ENCODE peak calls at places on chromosomes 3 and 15, in six cellular contexts. X, A, R, V, I and U are unnamed samples.

GRCh38 chr3:127670229-127670559 is 2.6 kb upstream of the ABTB1 start:
- DNase-seq in X (no peak), A (no peak), R (no peak), V (no peak), I (no peak), U (no peak)

GRCh38 chr15:26628071-26628470 is 144.8 kb downstream of the GABRB3 start:
- DNase-seq in X (no peak), A (no peak), R (no peak), V (no peak), I (no peak), U (no peak)

GRCh38 chr3:115623414-115623868 is at the start of gene GAP43:
- DNase-seq in X (peak), A (peak), R (no peak), V (no peak), I (peak), U (peak)

GRCh38 chr15:67859331-67859946 is 19.6 kb upstream of the RNU6-1 start:
- DNase-seq in X (no peak), A (no peak), R (no peak), V (no peak), I (no peak), U (no peak)

GRCh38 chr3:120855665-120856437 is 52.2 kb upstream of the STXBP5L start:
- DNase-seq in X (no peak), A (peak), R (no peak), V (no peak), I (no peak), U (peak)

GRCh38 chr15:68334661-68335124 is 57.1 kb downstream of the FEM1B start:
- DNase-seq in X (no peak), A (no peak), R (no peak), V (no peak), I (no peak), U (no peak)

GRCh38 chr3:156973954-156974353 is 147.8 kb downstream of the LEKR1 start:
- DNase-seq in X (no peak), A (no peak), R (no peak), V (no peak), I (no peak), U (no peak)

GRCh38 chr3:133540896-133541674 is 32.4 kb upstream of the CDV3 start:
- DNase-seq in X (no peak), A (no peak), R (no peak), V (no peak), I (peak), U (no peak)

GRCh38 chr3:100893590-100893989 is 99.6 kb downstream of the ABI3BP start:
- DNase-seq in X (no peak), A (no peak), R (no peak), V (no peak), I (peak), U (peak)

GRCh38 chr3:194375921-194376570 is 6.5 kb upstream of the LRRC15 start:
- DNase-seq in X (no peak), A (no peak), R (no peak), V (no peak), I (no peak), U (peak)

GRCh38 chr15:86384191-86384590 is 304.5 kb downstream of the AGBL1 start:
- DNase-seq in X (no peak), A (no peak), R (no peak), V (no peak), I (no peak), U (no peak)

GRCh38 chr3:170908235-170909116 is at the start of gene EIF5A2:
- DNase-seq in X (peak), A (peak), R (peak), V (peak), I (peak), U (peak)

GRCh38 chr3:149678365-149678948 is 20.6 kb upstream of the WWTR1 start:
- DNase-seq in X (no peak), A (no peak), R (no peak), V (no peak), I (no peak), U (no peak)

GRCh38 chr15:29141908-29142747 is 127.5 kb downstream of the NSMCE3 start:
- DNase-seq in X (no peak), A (no peak), R (no peak), V (no peak), I (no peak), U (no peak)

GRCh38 chr15:81284256-81285031 is 39.5 kb downstream of the STARD5 start:
- DNase-seq in X (no peak), A (no peak), R (no peak), V (no peak), I (no peak), U (no peak)

GRCh38 chr3:99952306-99952705 is 134.6 kb downstream of the CMSS1 start:
- DNase-seq in X (no peak), A (no peak), R (no peak), V (no peak), I (no peak), U (no peak)

GRCh38 chr3:188943591-188943990 is 228.2 kb upstream of the TPRG1 start:
- DNase-seq in X (no peak), A (no peak), R (no peak), V (no peak), I (no peak), U (no peak)

GRCh38 chr15:47135279-47135678 is 582.0 kb upstream of the SEMA6D start:
- DNase-seq in X (no peak), A (no peak), R (no peak), V (no peak), I (no peak), U (no peak)

GRCh38 chr15:39157902-39158301 is 423.0 kb upstream of the THBS1 start:
- DNase-seq in X (no peak), A (no peak), R (no peak), V (no peak), I (no peak), U (no peak)

GRCh38 chr3:72347819-72348319 is 500.4 kb downstream of the SHQ1 start:
- DNase-seq in X (no peak), A (peak), R (no peak), V (peak), I (no peak), U (peak)

GRCh38 chr3:187919018-187919417 is 173.8 kb upstream of the BCL6 start:
- DNase-seq in X (no peak), A (no peak), R (peak), V (no peak), I (no peak), U (no peak)

GRCh38 chr15:100116416-100117190 is 225.2 kb downstream of the ADAMTS17 start:
- DNase-seq in X (no peak), A (peak), R (no peak), V (no peak), I (no peak), U (peak)

GRCh38 chr3:128845119-128845518 is 34.3 kb upstream of the ACAD9 start:
- DNase-seq in X (no peak), A (no peak), R (no peak), V (no peak), I (peak), U (no peak)

GRCh38 chr3:39121626-39122025 is 14.1 kb downstream of the TTC21A start:
- DNase-seq in X (no peak), A (no peak), R (no peak), V (no peak), I (no peak), U (peak)

GRCh38 chr3:5058463-5058862 is 63.6 kb upstream of the ARL8B start:
- DNase-seq in X (no peak), A (no peak), R (no peak), V (no peak), I (no peak), U (no peak)

GRCh38 chr15:84887928-84888327 is 3.5 kb downstream of the SLC28A1 start:
- DNase-seq in X (no peak), A (no peak), R (no peak), V (no peak), I (no peak), U (no peak)

GRCh38 chr3:155847993-155848392 is 6.2 kb downstream of the SLC33A1 start:
- DNase-seq in X (no peak), A (no peak), R (no peak), V (no peak), I (no peak), U (no peak)

GRCh38 chr15:47607750-47608149 is 109.6 kb upstream of the SEMA6D start:
- DNase-seq in X (no peak), A (no peak), R (no peak), V (no peak), I (no peak), U (peak)

GRCh38 chr15:74616020-74616939 is 644 bp downstream of the CLK3 start:
- DNase-seq in X (no peak), A (peak), R (peak), V (peak), I (peak), U (peak)

GRCh38 chr3:195150194-195151118 is 120.5 kb downstream of the XXYLT1 start:
- DNase-seq in X (peak), A (peak), R (no peak), V (no peak), I (no peak), U (peak)

GRCh38 chr3:104740874-104741273 is 625.8 kb upstream of the ALCAM start:
- DNase-seq in X (no peak), A (no peak), R (no peak), V (no peak), I (no peak), U (no peak)

GRCh38 chr15:36301931-36302330 is 277.5 kb upstream of the CDIN1 start:
- DNase-seq in X (no peak), A (no peak), R (no peak), V (no peak), I (no peak), U (no peak)